ENCODE peak calls at places on chromosomes 3 and 15, in four cellular contexts. W is GM12878, J is A549, Z is HepG2. S is an unnamed sample.

GRCh38 chr3:138062626-138063025 is 52.7 kb downstream of the CLDN18 start:
- DNase-seq in W (no peak), J (no peak), Z (no peak), S (no peak)

GRCh38 chr15:73265536-73266153 is 103.1 kb downstream of the HCN4 start:
- DNase-seq in W (no peak), J (peak), Z (peak), S (peak)

GRCh38 chr3:49600781-49601180 is 46.5 kb downstream of the BSN start:
- DNase-seq in W (no peak), J (no peak), Z (no peak), S (no peak)

GRCh38 chr3:132231633-132232032 is 85.6 kb upstream of the ACP3 start:
- DNase-seq in W (no peak), J (no peak), Z (no peak), S (no peak)

GRCh38 chr3:177597325-177598109 is 400.2 kb upstream of the TBL1XR1 start:
- DNase-seq in W (no peak), J (no peak), Z (no peak), S (no peak)

GRCh38 chr15:31156226-31156625 is 54.7 kb upstream of the TRPM1 start:
- DNase-seq in W (no peak), J (no peak), Z (no peak), S (no peak)

GRCh38 chr3:187264051-187264450 is 27.5 kb downstream of the MASP1 start:
- DNase-seq in W (no peak), J (peak), Z (peak), S (no peak)

GRCh38 chr3:10189557-10190374 is 25.0 kb downstream of the IRAK2 start:
- DNase-seq in W (peak), J (peak), Z (no peak), S (no peak)

GRCh38 chr3:194512895-194513601 is 26.2 kb upstream of the ATP13A3 start:
- DNase-seq in W (no peak), J (no peak), Z (peak), S (no peak)

GRCh38 chr3:28850186-28850585 is 430.7 kb upstream of the RBMS3 start:
- DNase-seq in W (no peak), J (no peak), Z (no peak), S (no peak)
- TF ChIP-seq HDAC2 in W (no peak), J (no peak), Z (no peak), S (no peak)

GRCh38 chr15:32993285-32993684 is 201.2 kb downstream of the FMN1 start:
- DNase-seq in W (no peak), J (no peak), Z (no peak), S (no peak)

GRCh38 chr15:32998182-32998581 is 196.3 kb downstream of the FMN1 start:
- DNase-seq in W (no peak), J (no peak), Z (no peak), S (no peak)

GRCh38 chr15:32991544-32992192 is 202.8 kb downstream of the FMN1 start:
- DNase-seq in W (no peak), J (no peak), Z (no peak), S (no peak)

GRCh38 chr15:32998979-32999677 is 195.4 kb downstream of the FMN1 start:
- DNase-seq in W (no peak), J (no peak), Z (no peak), S (no peak)

DNA sequence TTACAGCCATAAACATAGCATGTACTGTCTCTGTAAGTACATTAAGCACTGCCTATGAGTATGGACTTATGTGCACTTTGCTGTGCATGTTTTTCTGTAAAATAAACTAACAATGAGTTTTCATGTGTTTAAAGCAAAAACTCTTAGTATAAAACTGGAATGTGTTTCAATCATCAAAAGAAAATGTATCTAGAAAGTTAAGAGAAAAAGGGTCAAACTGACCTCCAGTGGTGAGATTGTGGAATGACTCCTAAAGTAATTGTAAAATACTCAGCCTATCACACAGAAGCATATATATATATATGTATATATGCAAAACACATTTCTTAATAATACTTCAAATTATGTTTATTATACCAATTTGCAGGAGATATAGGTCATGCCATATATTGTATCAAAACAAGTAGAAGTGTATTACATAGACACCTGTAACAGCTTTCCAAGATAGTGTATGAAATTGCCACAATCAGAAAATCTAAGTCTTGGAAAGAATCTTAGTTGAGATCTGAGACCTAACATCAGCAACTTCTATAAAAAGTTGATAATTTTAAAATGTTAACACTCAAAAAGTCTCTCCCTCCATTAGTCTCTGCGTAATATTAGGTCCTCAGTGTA is 199.6 kb downstream of the FMN1 start:
- DNase-seq in W (no peak), J (peak), Z (peak), S (no peak)
- TF ChIP-seq HDAC2 in W (no peak), J (no peak), Z (no peak), S (no peak)

GRCh38 chr15:71476823-71477222 is 333.5 kb upstream of the NR2E3 start:
- DNase-seq in W (peak), J (no peak), Z (no peak), S (no peak)
- TF ChIP-seq HDAC2 in W (no peak), J (no peak), Z (no peak), S (no peak)

DNA sequence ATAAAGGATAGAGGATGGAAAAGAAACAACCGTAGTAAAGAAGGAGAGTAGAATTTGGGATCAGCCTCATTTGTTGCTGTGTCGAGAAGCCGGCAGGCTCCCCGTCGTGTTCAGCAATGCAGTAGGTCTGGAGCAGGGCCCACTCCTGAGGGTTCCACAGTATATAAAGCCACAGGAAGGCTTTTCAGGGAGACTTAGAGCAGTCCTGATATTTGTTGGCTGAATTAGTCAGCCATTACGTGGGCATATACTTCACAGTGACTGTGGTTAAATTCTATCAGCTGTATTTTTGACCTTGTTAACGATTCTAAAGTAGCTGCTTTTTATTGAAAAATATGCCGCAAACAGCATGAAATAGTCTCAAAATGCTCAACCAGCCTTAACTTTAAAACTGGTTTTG is 149.5 kb downstream of the ITPR1 start:
- DNase-seq in W (no peak), J (no peak), Z (no peak), S (no peak)
- TF ChIP-seq HDAC2 in W (no peak), J (no peak), Z (no peak), S (no peak)

GRCh38 chr15:39388118-39388517 is 192.8 kb upstream of the THBS1 start:
- DNase-seq in W (no peak), J (no peak), Z (peak), S (no peak)

GRCh38 chr15:39392469-39393047 is 188.3 kb upstream of the THBS1 start:
- DNase-seq in W (no peak), J (no peak), Z (no peak), S (no peak)

GRCh38 chr15:39394534-39394933 is 186.3 kb upstream of the THBS1 start:
- DNase-seq in W (no peak), J (no peak), Z (no peak), S (no peak)

GRCh38 chr15:39393575-39394335 is 187.1 kb upstream of the THBS1 start:
- DNase-seq in W (no peak), J (no peak), Z (peak), S (no peak)

DNA sequence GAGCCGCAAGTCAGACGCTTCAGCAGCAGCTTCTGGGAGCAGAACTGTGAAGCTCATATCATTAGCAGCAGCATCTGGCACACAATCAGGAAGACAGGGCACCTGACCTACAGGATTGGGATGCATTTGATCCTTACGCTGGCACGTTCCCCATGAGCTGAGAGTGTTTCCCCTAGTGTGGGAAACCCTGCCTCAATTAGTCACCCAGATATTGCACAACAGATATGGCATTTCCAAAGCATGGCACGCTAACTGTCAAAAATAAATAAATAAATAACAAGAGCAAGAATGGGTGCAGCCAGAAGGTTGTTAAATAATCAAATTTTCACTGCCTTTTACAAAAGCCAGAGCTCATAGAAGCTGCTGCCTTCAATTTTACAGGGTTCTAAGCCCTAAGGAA is 189.6 kb upstream of the THBS1 start:
- DNase-seq in W (no peak), J (no peak), Z (no peak), S (no peak)
- TF ChIP-seq HDAC2 in W (no peak), J (no peak), Z (no peak), S (no peak)

S was measured in H1.